ENCODE peak calls at places on chromosomes 6 and 20, in ten cellular contexts. W is iPS DF 6.9, D is adipocyte, H is psoas muscle, Z is mucosa of descending colon, I is aorta, N is GM23248, X is tibial artery, E is body of pancreas, G is upper lobe of right lung. M is an unnamed sample.
A peak's percentile ranks its signal among the peaks of the same experiment; 100 is the strongest.

GRCh38 chr6:16979677-16980076 is 122.2 kb upstream of the STMND1 start:
- DNase-seq in W (no peak), D (no peak), H (no peak), Z (no peak), I (no peak), N (no peak), X (no peak), E (no peak), G (no peak), M (no peak)

GRCh38 chr6:134701301-134701700 is 248.6 kb downstream of the ALDH8A1 start:
- DNase-seq in W (no peak), D (no peak), H (no peak), Z (no peak), I (no peak), N (no peak), X (no peak), E (no peak), G (no peak), M (no peak)

GRCh38 chr6:169529931-169530761 is 171.7 kb downstream of the WDR27 start:
- DNase-seq in W (no peak), D (peak; percentile 68), H (no peak), Z (peak; percentile 41), I (peak; percentile 59), N (peak; percentile 91), X (peak; percentile 47), E (peak; percentile 51), G (peak; percentile 75), M (no peak)

GRCh38 chr6:14968056-14968643 is 277.7 kb upstream of the JARID2 start:
- DNase-seq in W (no peak), D (no peak), H (no peak), Z (no peak), I (no peak), N (no peak), X (no peak), E (peak; percentile 7), G (no peak), M (no peak)

GRCh38 chr6:166360243-166361079 is 18.1 kb upstream of the SFT2D1 start:
- DNase-seq in W (no peak), D (peak; percentile 10), H (peak; percentile 55), Z (no peak), I (no peak), N (peak; percentile 29), X (no peak), E (no peak), G (no peak), M (no peak)

GRCh38 chr6:161788531-161788930 is 514.7 kb upstream of the AGPAT4 start:
- DNase-seq in W (no peak), D (no peak), H (no peak), Z (no peak), I (no peak), N (no peak), X (no peak), E (no peak), G (no peak), M (no peak)

GRCh38 chr6:93083337-93083736 is 336.0 kb downstream of the EPHA7 start:
- DNase-seq in W (no peak), D (no peak), H (no peak), Z (no peak), I (no peak), N (no peak), X (no peak), E (no peak), G (no peak), M (no peak)

GRCh38 chr20:52809003-52809402 is 163.2 kb upstream of the TSHZ2 start:
- DNase-seq in W (no peak), D (no peak), H (no peak), Z (no peak), I (no peak), N (no peak), X (no peak), E (no peak), G (no peak), M (no peak)

GRCh38 chr6:4415549-4415948 is 280.2 kb upstream of the ECI2 start:
- DNase-seq in W (no peak), D (no peak), H (no peak), Z (no peak), I (no peak), N (no peak), X (no peak), E (no peak), G (no peak), M (peak; percentile 72)

GRCh38 chr6:45892696-45893095 is 123.0 kb downstream of the CLIC5 start:
- DNase-seq in W (no peak), D (no peak), H (no peak), Z (no peak), I (no peak), N (no peak), X (no peak), E (no peak), G (no peak), M (no peak)

GRCh38 chr6:49528571-49528970 is 21.9 kb upstream of the C6orf141 start:
- DNase-seq in W (no peak), D (no peak), H (no peak), Z (no peak), I (no peak), N (no peak), X (no peak), E (no peak), G (no peak), M (no peak)

GRCh38 chr6:43277643-43278523 is 20.2 kb upstream of the SLC22A7 start:
- DNase-seq in W (no peak), D (no peak), H (no peak), Z (peak; percentile 91), I (no peak), N (no peak), X (no peak), E (no peak), G (no peak), M (no peak)

GRCh38 chr6:9620263-9620662 is 794.6 kb downstream of the TFAP2A start:
- DNase-seq in W (no peak), D (peak; percentile 7), H (no peak), Z (no peak), I (no peak), N (peak; percentile 65), X (no peak), E (no peak), G (no peak), M (no peak)

GRCh38 chr6:43746613-43747101 is 23.4 kb upstream of the VEGFA start:
- DNase-seq in W (no peak), D (no peak), H (no peak), Z (no peak), I (no peak), N (no peak), X (no peak), E (no peak), G (peak; percentile 35), M (no peak)

GRCh38 chr6:143700684-143701342 is 23.0 kb downstream of the PHACTR2 start:
- DNase-seq in W (no peak), D (peak; percentile 70), H (no peak), Z (no peak), I (no peak), N (peak; percentile 21), X (no peak), E (no peak), G (no peak), M (no peak)

GRCh38 chr6:137740967-137741761 is 125.9 kb upstream of the TNFAIP3 start:
- DNase-seq in W (no peak), D (no peak), H (no peak), Z (no peak), I (no peak), N (no peak), X (no peak), E (no peak), G (no peak), M (no peak)

GRCh38 chr20:62716198-62716940 is 7.7 kb downstream of the NTSR1 start:
- DNase-seq in W (no peak), D (peak; percentile 13), H (no peak), Z (no peak), I (no peak), N (peak; percentile 18), X (no peak), E (no peak), G (no peak), M (no peak)

GRCh38 chr6:25968769-25969168 is 6.2 kb downstream of the TRIM38 start:
- DNase-seq in W (no peak), D (peak; percentile 50), H (no peak), Z (no peak), I (no peak), N (peak; percentile 78), X (no peak), E (no peak), G (no peak), M (no peak)

GRCh38 chr6:20572940-20573339 is 38.7 kb downstream of the CDKAL1 start:
- DNase-seq in W (no peak), D (peak; percentile 80), H (no peak), Z (no peak), I (no peak), N (peak; percentile 80), X (no peak), E (no peak), G (no peak), M (no peak)

GRCh38 chr6:138844203-138844602 is 48.3 kb downstream of the ECT2L start:
- DNase-seq in W (no peak), D (peak; percentile 58), H (peak; percentile 64), Z (no peak), I (no peak), N (peak; percentile 63), X (peak; percentile 67), E (no peak), G (no peak), M (no peak)

GRCh38 chr6:169659820-169660610 is 41.8 kb downstream of the WDR27 start:
- DNase-seq in W (no peak), D (no peak), H (no peak), Z (no peak), I (no peak), N (no peak), X (no peak), E (no peak), G (peak; percentile 55), M (no peak)

GRCh38 chr20:31675828-31676533 is 38.3 kb downstream of the COX4I2 start:
- DNase-seq in W (no peak), D (no peak), H (no peak), Z (no peak), I (no peak), N (peak; percentile 20), X (no peak), E (no peak), G (no peak), M (no peak)
- H3K4me1 ChIP-seq in W (peaks cover 6% of the 10 kb centered on the region), D (peaks cover 61% of the 10 kb centered on the region), H (peaks cover 67% of the 10 kb centered on the region), Z (peaks cover 21% of the 10 kb centered on the region), I (peaks cover 12% of the 10 kb centered on the region), N (peaks cover 33% of the 10 kb centered on the region), X (no peaks in the 10 kb centered on the region), E (peaks cover 86% of the 10 kb centered on the region), G (peaks cover 100% of the 10 kb centered on the region), M (peaks cover 35% of the 10 kb centered on the region)

GRCh38 chr6:107932580-107932979 is 25.4 kb downstream of the SEC63 start:
- DNase-seq in W (no peak), D (no peak), H (no peak), Z (no peak), I (no peak), N (no peak), X (no peak), E (no peak), G (no peak), M (no peak)
- H3K36me3 ChIP-seq in W (no peaks in the 10 kb centered on the region), D (no peaks in the 10 kb centered on the region), H (peaks cover 4% of the 10 kb centered on the region), Z (no peaks in the 10 kb centered on the region), I (no peaks in the 10 kb centered on the region), N (peaks cover 6% of the 10 kb centered on the region), X (peaks cover 13% of the 10 kb centered on the region), E (no peaks in the 10 kb centered on the region), G (peaks cover 10% of the 10 kb centered on the region), M (peaks cover 11% of the 10 kb centered on the region)

GRCh38 chr6:90304308-90304707 is 7.7 kb upstream of the BACH2 start:
- DNase-seq in W (no peak), D (no peak), H (no peak), Z (no peak), I (no peak), N (no peak), X (no peak), E (no peak), G (no peak), M (no peak)
- H3K4me1 ChIP-seq in W (no peaks in the 10 kb centered on the region), D (no peaks in the 10 kb centered on the region), H (no peaks in the 10 kb centered on the region), Z (no peaks in the 10 kb centered on the region), I (no peaks in the 10 kb centered on the region), N (no peaks in the 10 kb centered on the region), X (no peaks in the 10 kb centered on the region), E (no peaks in the 10 kb centered on the region), G (no peaks in the 10 kb centered on the region), M (no peaks in the 10 kb centered on the region)

GRCh38 chr20:38270869-38271608 is 10.5 kb upstream of the KIAA1755 start:
- DNase-seq in W (no peak), D (peak; percentile 97), H (peak; percentile 73), Z (no peak), I (peak; percentile 90), N (peak; percentile 95), X (peak; percentile 68), E (no peak), G (no peak), M (peak; percentile 67)
- H3K36me3 ChIP-seq in W (no peaks in the 10 kb centered on the region), D (no peaks in the 10 kb centered on the region), H (no peaks in the 10 kb centered on the region), Z (no peaks in the 10 kb centered on the region), I (no peaks in the 10 kb centered on the region), N (no peaks in the 10 kb centered on the region), X (no peaks in the 10 kb centered on the region), E (no peaks in the 10 kb centered on the region), G (no peaks in the 10 kb centered on the region), M (no peaks in the 10 kb centered on the region)